ENCODE peak calls at places on chromosomes 16 and 17, in five cellular contexts. D is kidney tubule cell, G is iris pigment epithelial cell, S is D341Med, Q is fibroblast of lung. U is an unnamed sample.

GRCh38 chr17:42276359-42276608 is at the start of gene STAT5B:
- DNase-seq in S (peak; percentile 99), D (peak; percentile 73), G (peak; percentile 65), Q (peak; percentile 55), U (peak; percentile 69)

GRCh38 chr16:14399397-14400284 is 230.4 kb downstream of the PARN start:
- DNase-seq in D (peak; percentile 81), G (peak; percentile 72), Q (peak; percentile 61), S (no peak), U (no peak)

GRCh38 chr17:29138184-29138955 is 41.8 kb downstream of the MYO18A start:
- DNase-seq in Q (no peak), S (no peak), D (peak; percentile 93), G (no peak), U (no peak)

GRCh38 chr17:81277421-81277820 is 17.7 kb downstream of the SLC38A10 start:
- DNase-seq in S (no peak), Q (peak; percentile 74), G (no peak), D (no peak), U (no peak)

GRCh38 chr17:66755101-66755943 is 79.6 kb upstream of the CACNG5 start:
- DNase-seq in D (peak; percentile 79), S (no peak), Q (no peak), G (no peak), U (no peak)

GRCh38 chr16:88063201-88063773 is 112.1 kb downstream of the BANP start:
- DNase-seq in S (no peak), Q (peak; percentile 91), D (no peak), G (peak; percentile 63), U (no peak)

GRCh38 chr17:16987830-16988601 is 16.1 kb upstream of the TNFRSF13B start:
- DNase-seq in G (peak; percentile 80), D (peak; percentile 88), Q (peak; percentile 31), S (no peak), U (peak; percentile 19)

GRCh38 chr16:962366-962765 is 8.4 kb downstream of the LMF1 start:
- DNase-seq in D (no peak), Q (no peak), S (no peak), G (no peak), U (no peak)

GRCh38 chr17:7060165-7060890 is 16.4 kb upstream of the SLC16A11 start:
- DNase-seq in D (peak; percentile 99), G (peak; percentile 85), S (no peak), Q (peak; percentile 30), U (no peak)

GRCh38 chr17:17156511-17156910 is 49.6 kb downstream of the PLD6 start:
- DNase-seq in Q (peak; percentile 29), S (no peak), G (no peak), D (peak; percentile 60), U (no peak)